ENCODE peak calls at places on chromosomes 13 and 19, in eight cellular contexts. E is transverse colon, H is vagina, Y is endothelial cell of umbilical vein, Z is stomach, U is prostate gland, A is HCT116, K is suprapubic skin. G is an unnamed sample.

GRCh38 chr13:24251525-24251924 is 57.9 kb upstream of the C1QTNF9 start:
- DNase-seq in H (no peak), K (no peak), A (no peak), U (no peak), E (peak), Y (no peak), Z (no peak), G (peak)

GRCh38 chr13:72284791-72285190 is 417.8 kb upstream of the DACH1 start:
- DNase-seq in Z (no peak), U (no peak), A (no peak), E (no peak), H (no peak), K (no peak), Y (no peak), G (no peak)

GRCh38 chr13:102903659-102904407 is 58.0 kb downstream of the ERCC5 start:
- DNase-seq in A (no peak), E (no peak), K (no peak), H (no peak), Z (no peak), Y (peak), U (no peak), G (no peak)

GRCh38 chr13:30308548-30308947 is 1.2 kb upstream of the KATNAL1 start:
- DNase-seq in U (no peak), A (no peak), Z (no peak), K (no peak), Y (no peak), E (no peak), H (no peak), G (peak)

GRCh38 chr19:40592170-40592569 is 9.0 kb upstream of the LTBP4 start:
- DNase-seq in H (no peak), Z (no peak), U (no peak), E (no peak), Y (peak), A (no peak), K (no peak), G (no peak)

GRCh38 chr13:48514776-48515175 is 18.1 kb downstream of the RCBTB2 start:
- DNase-seq in E (no peak), Y (no peak), A (no peak), K (no peak), Z (no peak), H (no peak), U (no peak), G (no peak)

GRCh38 chr13:99371956-99372355 is 64.8 kb upstream of the GPR183 start:
- DNase-seq in Z (no peak), Y (no peak), E (no peak), A (no peak), K (peak), U (no peak), H (peak), G (no peak)

GRCh38 chr13:93225610-93226009 is 997 bp upstream of the GPC6 start:
- DNase-seq in K (no peak), A (no peak), H (no peak), Y (no peak), E (no peak), Z (no peak), U (no peak), G (no peak)

GRCh38 chr19:3678188-3678587 is 22.1 kb downstream of the PIP5K1C start:
- DNase-seq in E (no peak), U (no peak), K (no peak), A (no peak), Y (no peak), Z (no peak), H (no peak), G (no peak)

GRCh38 chr19:17797397-17798201 is 2.7 kb downstream of the B3GNT3 start:
- DNase-seq in A (peak), Y (no peak), K (no peak), E (peak), H (no peak), U (peak), Z (peak), G (no peak)

GRCh38 chr13:110531671-110532083 is 29.8 kb downstream of the RAB20 start:
- DNase-seq in K (no peak), E (no peak), H (no peak), U (no peak), Z (no peak), A (no peak), Y (no peak), G (peak)

GRCh38 chr13:93368296-93368695 is 141.7 kb downstream of the GPC6 start:
- DNase-seq in A (no peak), K (no peak), U (no peak), Y (no peak), Z (no peak), H (no peak), E (no peak), G (no peak)

GRCh38 chr13:24683833-24684599 is 3.8 kb downstream of the ATP12A start:
- DNase-seq in Z (peak), K (no peak), U (peak), H (no peak), Y (peak), A (peak), E (peak), G (peak)

GRCh38 chr19:29587518-29587986 is 18.5 kb upstream of the POP4 start:
- DNase-seq in U (no peak), Y (no peak), A (no peak), H (no peak), K (no peak), E (peak), Z (no peak), G (peak)

GRCh38 chr13:110499621-110500281 is 61.8 kb downstream of the RAB20 start:
- DNase-seq in Z (no peak), Y (no peak), E (no peak), K (no peak), A (no peak), U (no peak), H (no peak), G (no peak)

GRCh38 chr19:10913716-10914340 is 14.6 kb downstream of the YIPF2 start:
- DNase-seq in Y (no peak), U (no peak), K (no peak), E (no peak), H (no peak), A (no peak), Z (no peak), G (no peak)

GRCh38 chr19:33667141-33667540 is 45.4 kb downstream of the CHST8 start:
- DNase-seq in E (no peak), H (no peak), A (no peak), Y (no peak), U (no peak), K (no peak), Z (no peak), G (no peak)

GRCh38 chr13:31477961-31478360 is 261.4 kb upstream of the RXFP2 start:
- DNase-seq in Z (no peak), H (no peak), A (no peak), E (no peak), U (no peak), K (no peak), Y (no peak), G (no peak)

GRCh38 chr13:95858286-95859075 is 181.5 kb downstream of the DNAJC3 start:
- DNase-seq in K (no peak), U (no peak), A (no peak), Y (peak), Z (no peak), H (no peak), E (no peak), G (no peak)

GRCh38 chr13:63481334-63481733 is 2065.7 kb upstream of the PCDH20 start:
- DNase-seq in Z (no peak), H (no peak), E (no peak), K (no peak), Y (no peak), U (no peak), A (no peak), G (no peak)

GRCh38 chr19:41895745-41896580 is 13.0 kb downstream of the ARHGEF1 start:
- DNase-seq in U (no peak), H (no peak), K (no peak), A (no peak), Y (no peak), Z (no peak), E (no peak), G (peak)

GRCh38 chr19:3471954-3472655 is 8.2 kb downstream of the SMIM24 start:
- DNase-seq in K (no peak), E (peak), Y (peak), Z (peak), A (no peak), U (peak), H (no peak), G (peak)

GRCh38 chr13:20825476-20825875 is 51.7 kb upstream of the EEF1AKMT1 start:
- DNase-seq in E (no peak), Z (no peak), H (no peak), Y (peak), A (no peak), U (no peak), K (no peak), G (no peak)

GRCh38 chr13:85536706-85537105 is 262.5 kb downstream of the SLITRK6 start:
- DNase-seq in Y (no peak), H (no peak), U (no peak), K (no peak), A (no peak), E (no peak), Z (no peak), G (no peak)

GRCh38 chr13:74074723-74075122 is 59.5 kb downstream of the KLF12 start:
- DNase-seq in U (no peak), H (no peak), Z (no peak), E (no peak), Y (peak), K (no peak), A (no peak), G (no peak)

GRCh38 chr19:3723883-3724282 is 15.7 kb downstream of the TJP3 start:
- DNase-seq in Z (no peak), U (no peak), E (no peak), A (no peak), Y (no peak), H (no peak), K (no peak), G (no peak)

GRCh38 chr13:71290963-71291937 is 575.8 kb downstream of the DACH1 start:
- DNase-seq in Y (peak), K (no peak), A (no peak), U (no peak), Z (no peak), E (peak), H (no peak), G (peak)

GRCh38 chr13:32796754-32797153 is 210.5 kb downstream of the PDS5B start:
- DNase-seq in H (no peak), Y (no peak), K (no peak), U (no peak), A (no peak), E (no peak), Z (no peak), G (no peak)

GRCh38 chr19:28289294-28290063 is 923.5 kb downstream of the UQCRFS1 start:
- DNase-seq in A (no peak), Y (peak), Z (no peak), U (peak), K (no peak), H (no peak), E (peak), G (no peak)

GRCh38 chr13:84400711-84401110 is 518.4 kb upstream of the SLITRK1 start:
- DNase-seq in Y (no peak), Z (no peak), H (no peak), A (no peak), K (no peak), U (no peak), E (no peak), G (no peak)

DNA sequence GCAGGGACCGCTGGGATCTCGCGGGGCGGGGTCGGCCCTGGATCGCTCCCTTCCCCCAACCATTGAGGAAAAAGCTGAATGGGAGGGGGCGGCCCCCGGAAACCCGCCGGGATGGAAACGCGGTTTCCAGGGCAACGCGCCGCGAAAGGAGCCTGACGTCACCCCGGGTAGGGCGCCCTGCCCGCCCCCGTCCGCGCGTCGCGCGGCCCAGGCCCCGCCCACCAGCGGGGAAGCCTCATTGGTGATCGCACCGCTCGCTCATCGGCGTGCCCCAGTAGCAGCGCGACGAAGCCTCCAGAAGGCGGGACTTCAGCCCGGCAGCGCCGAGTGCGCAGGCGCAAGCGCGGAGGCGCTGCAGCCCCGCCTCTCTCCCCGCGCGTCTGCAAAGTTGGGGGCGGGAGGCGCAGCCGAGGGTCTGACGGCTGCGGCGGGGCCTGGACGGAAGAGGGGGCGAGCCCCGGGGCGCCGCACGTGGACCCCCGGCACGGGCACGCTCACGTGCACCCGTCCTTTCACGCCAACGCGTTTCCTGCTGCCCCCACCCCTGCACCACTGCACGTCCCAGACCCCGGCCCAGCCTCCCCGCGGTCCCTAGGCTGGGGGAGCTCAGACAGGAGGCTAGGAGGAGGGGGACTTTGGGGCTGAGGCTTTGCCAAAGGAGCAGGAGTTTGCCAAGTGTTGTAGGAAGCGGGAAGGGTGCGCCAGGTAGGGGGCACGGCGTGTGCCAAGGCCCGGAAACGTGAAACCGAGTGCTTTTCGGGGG is 8.2 kb upstream of the CIRBP start:
- DNase-seq in H (no peak), K (peak), E (peak), Z (peak), U (peak), A (peak), Y (peak), G (peak)
- TF ChIP-seq POLR2AphosphoS5 in H (peak), K (peak), E (peak), Z (peak), U (peak), A (peak), Y (peak), G (peak)

DNA sequence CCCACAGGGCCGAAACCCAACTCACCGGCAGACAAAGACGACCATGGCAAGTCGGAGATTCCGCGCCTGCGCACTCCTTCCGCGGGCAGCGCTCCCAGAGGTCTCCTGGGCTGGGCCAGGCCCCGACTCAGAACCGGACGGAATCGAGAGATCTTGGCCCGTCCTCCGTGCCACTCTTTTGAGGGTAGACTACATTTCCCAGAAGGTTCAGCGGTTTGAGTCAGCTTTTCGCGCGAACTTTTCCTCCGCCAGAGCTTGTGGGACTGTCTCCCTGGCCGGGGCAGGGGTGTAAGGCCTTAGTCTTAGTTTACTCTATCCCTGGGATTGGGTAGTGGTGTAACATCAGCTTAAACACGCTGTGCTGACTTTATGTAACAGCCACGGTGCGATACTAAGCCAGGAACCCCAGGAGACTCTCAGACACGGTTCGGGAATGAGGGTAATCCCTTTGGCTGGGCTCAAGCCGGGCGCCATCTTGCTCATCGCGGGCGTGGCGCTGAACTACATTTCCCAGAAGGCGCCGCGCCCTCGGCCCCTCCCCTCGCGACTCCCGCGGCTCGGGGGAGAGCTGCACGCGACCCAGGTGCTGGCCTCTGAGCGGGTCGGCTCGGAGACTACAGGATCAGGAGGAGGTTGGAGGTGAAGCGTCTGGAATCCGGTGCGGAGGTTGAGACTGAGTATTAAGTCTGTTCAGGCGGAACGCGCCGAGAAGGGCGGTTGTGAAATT is at the start of gene ZNF260:
- DNase-seq in U (peak), K (peak), Y (peak), A (no peak), H (peak), Z (peak), E (peak), G (peak)
- TF ChIP-seq POLR2A in U (peak), K (peak), Y (peak), A (no peak), H (no peak), Z (peak), E (peak), G (peak)

GRCh38 chr19:5964816-5965565 is 12.9 kb downstream of the RANBP3 start:
- DNase-seq in K (no peak), U (no peak), E (no peak), Z (no peak), A (no peak), Y (no peak), H (no peak), G (no peak)

GRCh38 chr19:5967994-5968430 is 9.9 kb downstream of the RANBP3 start:
- DNase-seq in A (peak), K (no peak), Y (peak), Z (peak), H (no peak), E (peak), U (peak), G (peak)

GRCh38 chr19:5967571-5967970 is 10.4 kb downstream of the RANBP3 start:
- DNase-seq in Y (no peak), A (no peak), Z (no peak), U (no peak), K (no peak), E (no peak), H (no peak), G (no peak)

GRCh38 chr19:5966941-5967340 is 11.0 kb downstream of the RANBP3 start:
- DNase-seq in Z (no peak), K (no peak), Y (no peak), A (no peak), U (no peak), H (no peak), E (no peak), G (no peak)

GRCh38 chr19:5966215-5966614 is 11.7 kb downstream of the RANBP3 start:
- DNase-seq in E (no peak), H (no peak), Y (no peak), A (no peak), U (no peak), K (no peak), Z (no peak), G (no peak)
- TF ChIP-seq POLR2AphosphoS5 in E (peak), H (no peak), Y (no peak), A (no peak), U (peak), K (peak), Z (peak), G (peak)

GRCh38 chr13:46111151-46111550 is 6.3 kb upstream of the CPB2 start:
- DNase-seq in K (no peak), Y (no peak), U (no peak), H (no peak), E (no peak), Z (no peak), A (no peak), G (no peak)

GRCh38 chr13:46109451-46109850 is 4.6 kb upstream of the CPB2 start:
- DNase-seq in H (no peak), Y (no peak), E (no peak), A (no peak), Z (no peak), K (no peak), U (no peak), G (no peak)

GRCh38 chr13:46116653-46117502 is 12.0 kb upstream of the CPB2 start:
- DNase-seq in Y (no peak), K (no peak), E (no peak), A (no peak), Z (no peak), U (no peak), H (no peak), G (no peak)

GRCh38 chr13:46114599-46114998 is 9.8 kb upstream of the CPB2 start:
- DNase-seq in K (no peak), Y (no peak), A (no peak), U (no peak), H (no peak), E (no peak), Z (no peak), G (no peak)

DNA sequence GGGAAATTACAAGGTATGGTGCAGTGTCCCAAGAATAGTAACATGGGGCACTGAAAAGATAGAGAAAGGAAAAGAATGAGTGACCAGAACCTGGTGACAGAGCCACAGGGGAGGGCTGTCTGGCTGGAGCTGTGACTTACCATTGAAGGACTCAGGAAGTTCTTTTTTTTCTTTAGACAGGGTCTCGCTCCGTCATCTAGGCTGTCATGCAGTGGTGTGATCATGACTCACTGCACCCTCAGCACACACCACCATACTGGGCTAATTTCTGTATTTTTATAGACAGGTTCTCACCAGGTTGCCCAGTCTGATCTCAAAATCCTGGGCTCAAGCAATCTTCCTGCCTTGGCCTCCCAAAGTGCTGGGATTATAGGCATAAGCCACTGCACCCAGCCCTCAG is 8.8 kb upstream of the CPB2 start:
- DNase-seq in A (no peak), Y (no peak), U (no peak), H (no peak), Z (no peak), K (no peak), E (no peak), G (no peak)
- TF ChIP-seq POLR2A in A (no peak), Y (no peak), U (no peak), H (no peak), Z (no peak), K (no peak), E (no peak), G (no peak)

GRCh38 chr19:4909172-4909896 is at the start of gene UHRF1:
- DNase-seq in U (no peak), Z (no peak), Y (no peak), H (no peak), A (no peak), K (no peak), E (peak), G (no peak)
- TF ChIP-seq POLR2AphosphoS5 in U (no peak), Z (no peak), Y (peak), H (no peak), A (no peak), K (no peak), E (no peak), G (no peak)

DNA sequence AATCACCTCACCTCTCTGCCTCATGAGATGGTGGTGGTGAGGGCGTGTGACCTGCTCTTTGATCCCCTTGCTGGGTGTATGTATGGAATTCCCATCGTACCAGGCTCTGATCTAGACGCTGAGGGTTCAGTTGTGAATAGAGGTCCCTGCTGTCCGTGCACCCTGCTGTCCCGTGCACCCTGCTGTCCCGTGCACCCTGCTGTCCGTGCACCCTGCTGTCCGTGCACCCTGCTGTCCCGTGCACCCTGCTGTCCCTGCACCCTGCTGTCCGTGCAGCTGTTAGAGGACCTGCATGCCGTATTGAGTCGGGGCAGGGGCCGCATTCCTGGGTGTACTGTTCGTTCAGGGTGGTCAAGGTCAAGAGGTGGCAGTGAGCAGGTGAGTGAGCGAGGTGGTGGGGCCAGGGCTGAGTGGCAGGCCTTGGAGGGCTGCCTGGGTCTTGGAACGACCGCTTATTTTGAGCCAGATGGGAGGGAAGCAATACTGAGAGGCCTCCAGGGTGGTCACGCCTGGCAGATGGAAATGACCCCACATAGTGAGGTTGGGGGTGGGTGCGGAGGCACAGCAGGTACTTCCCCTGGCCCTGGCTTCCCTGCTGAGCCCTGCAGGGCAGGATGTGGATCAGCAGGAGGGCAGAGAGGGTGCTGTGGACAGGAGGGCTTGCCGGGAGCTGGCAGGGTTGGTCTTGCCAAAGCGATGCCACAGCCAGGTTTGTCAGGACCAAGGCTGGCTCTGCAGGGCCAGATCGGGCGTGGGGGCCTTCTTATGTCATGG is 4.6 kb upstream of the EPN1 start:
- DNase-seq in K (peak), U (no peak), H (peak), A (no peak), Y (peak), E (no peak), Z (no peak), G (peak)
- TF ChIP-seq POLR2A in K (no peak), U (no peak), H (no peak), A (no peak), Y (no peak), E (no peak), Z (no peak), G (no peak)